ENCODE peak calls at places on chromosomes 3 and 15, in five cellular contexts. One of them, this sample, is unnamed.
A peak's percentile ranks its signal among the peaks of the same experiment; 100 is the strongest.

GRCh38 chr3:111761309-111761795 is 97.7 kb upstream of the PHLDB2 start:
- DNase-seq in HL-60: no peak
- DNase-seq in GM12865: peak; percentile 1
- DNase-seq in CD8-positive, alpha-beta T cell: no peak
- DNase-seq in A549: peak; percentile 39
- DNase-seq in this sample: peak; percentile 68

GRCh38 chr3:128504957-128505730 is 12.1 kb upstream of the GATA2 start:
- DNase-seq in HL-60: no peak
- DNase-seq in GM12865: no peak
- DNase-seq in CD8-positive, alpha-beta T cell: peak; percentile 35
- DNase-seq in A549: no peak
- DNase-seq in this sample: no peak

GRCh38 chr3:172317984-172318383 is 130.3 kb downstream of the GHSR start:
- DNase-seq in HL-60: no peak
- DNase-seq in GM12865: peak; percentile 58
- DNase-seq in CD8-positive, alpha-beta T cell: no peak
- DNase-seq in A549: peak; percentile 18
- DNase-seq in this sample: peak; percentile 81

GRCh38 chr3:17411157-17411877 is 331.1 kb downstream of the TBC1D5 start:
- DNase-seq in HL-60: no peak
- DNase-seq in GM12865: no peak
- DNase-seq in CD8-positive, alpha-beta T cell: no peak
- DNase-seq in A549: no peak
- DNase-seq in this sample: no peak

GRCh38 chr15:75453703-75454470 is 2.4 kb upstream of the SIN3A start:
- DNase-seq in HL-60: peak; percentile 99
- DNase-seq in GM12865: peak; percentile 100
- DNase-seq in CD8-positive, alpha-beta T cell: peak; percentile 96
- DNase-seq in A549: peak; percentile 100
- DNase-seq in this sample: peak; percentile 100

GRCh38 chr3:69143605-69144004 is 21.2 kb upstream of the LMOD3 start:
- DNase-seq in HL-60: no peak
- DNase-seq in GM12865: no peak
- DNase-seq in CD8-positive, alpha-beta T cell: no peak
- DNase-seq in A549: peak; percentile 31
- DNase-seq in this sample: peak; percentile 1

GRCh38 chr3:3665961-3666640 is 133.1 kb upstream of the LRRN1 start:
- DNase-seq in HL-60: no peak
- DNase-seq in GM12865: peak; percentile 48
- DNase-seq in CD8-positive, alpha-beta T cell: no peak
- DNase-seq in A549: no peak
- DNase-seq in this sample: no peak

GRCh38 chr15:48426941-48427340 is 95.7 kb downstream of the DUT start:
- DNase-seq in HL-60: no peak
- DNase-seq in GM12865: no peak
- DNase-seq in CD8-positive, alpha-beta T cell: no peak
- DNase-seq in A549: no peak
- DNase-seq in this sample: no peak

GRCh38 chr3:170309044-170309443 is 48.5 kb upstream of the SKIL start:
- DNase-seq in HL-60: no peak
- DNase-seq in GM12865: no peak
- DNase-seq in CD8-positive, alpha-beta T cell: no peak
- DNase-seq in A549: no peak
- DNase-seq in this sample: no peak

GRCh38 chr15:99096173-99096893 is 8.5 kb upstream of the SYNM start:
- DNase-seq in HL-60: no peak
- DNase-seq in GM12865: no peak
- DNase-seq in CD8-positive, alpha-beta T cell: peak; percentile 38
- DNase-seq in A549: no peak
- DNase-seq in this sample: no peak

GRCh38 chr15:93265046-93265658 is 176.1 kb upstream of the RGMA start:
- DNase-seq in HL-60: no peak
- DNase-seq in GM12865: no peak
- DNase-seq in CD8-positive, alpha-beta T cell: no peak
- DNase-seq in A549: no peak
- DNase-seq in this sample: no peak

GRCh38 chr3:52277071-52277964 is 1.1 kb downstream of the WDR82 start:
- DNase-seq in HL-60: peak; percentile 67
- DNase-seq in GM12865: peak; percentile 84
- DNase-seq in CD8-positive, alpha-beta T cell: peak; percentile 84
- DNase-seq in A549: peak; percentile 34
- DNase-seq in this sample: no peak

GRCh38 chr3:43638594-43639447 is 17.0 kb upstream of the ANO10 start:
- DNase-seq in HL-60: peak; percentile 71
- DNase-seq in GM12865: peak; percentile 45
- DNase-seq in CD8-positive, alpha-beta T cell: no peak
- DNase-seq in A549: peak; percentile 54
- DNase-seq in this sample: no peak

GRCh38 chr3:64798316-64798715 is 110.5 kb upstream of the ADAMTS9 start:
- DNase-seq in HL-60: no peak
- DNase-seq in GM12865: no peak
- DNase-seq in CD8-positive, alpha-beta T cell: no peak
- DNase-seq in A549: no peak
- DNase-seq in this sample: no peak

GRCh38 chr15:83282859-83283812 is 1.3 kb downstream of the BNC1 start:
- DNase-seq in HL-60: no peak
- DNase-seq in GM12865: no peak
- DNase-seq in CD8-positive, alpha-beta T cell: no peak
- DNase-seq in A549: no peak
- DNase-seq in this sample: no peak

GRCh38 chr15:81809543-81809942 is 236.3 kb downstream of the MEX3B start:
- DNase-seq in HL-60: peak; percentile 56
- DNase-seq in GM12865: peak; percentile 39
- DNase-seq in CD8-positive, alpha-beta T cell: no peak
- DNase-seq in A549: peak; percentile 59
- DNase-seq in this sample: no peak

GRCh38 chr3:17832021-17832420 is 89.6 kb upstream of the TBC1D5 start:
- DNase-seq in HL-60: no peak
- DNase-seq in GM12865: no peak
- DNase-seq in CD8-positive, alpha-beta T cell: no peak
- DNase-seq in A549: no peak
- DNase-seq in this sample: no peak

GRCh38 chr3:125437631-125438435 is 62.7 kb upstream of the ZNF148 start:
- DNase-seq in HL-60: peak; percentile 23
- DNase-seq in GM12865: peak; percentile 61
- DNase-seq in CD8-positive, alpha-beta T cell: peak; percentile 77
- DNase-seq in A549: peak; percentile 22
- DNase-seq in this sample: no peak

GRCh38 chr3:188824596-188824995 is 347.2 kb upstream of the TPRG1 start:
- DNase-seq in HL-60: no peak
- DNase-seq in GM12865: no peak
- DNase-seq in CD8-positive, alpha-beta T cell: no peak
- DNase-seq in A549: no peak
- DNase-seq in this sample: no peak

GRCh38 chr3:169310190-169310918 is 353.2 kb downstream of the MECOM start:
- DNase-seq in HL-60: no peak
- DNase-seq in GM12865: no peak
- DNase-seq in CD8-positive, alpha-beta T cell: no peak
- DNase-seq in A549: no peak
- DNase-seq in this sample: no peak

GRCh38 chr3:183430325-183430957 is 2.0 kb upstream of the MCF2L2 start:
- DNase-seq in HL-60: no peak
- DNase-seq in GM12865: peak; percentile 38
- DNase-seq in CD8-positive, alpha-beta T cell: no peak
- DNase-seq in A549: no peak
- DNase-seq in this sample: no peak

GRCh38 chr15:41936155-41936554 is 36.2 kb downstream of the EHD4 start:
- DNase-seq in HL-60: no peak
- DNase-seq in GM12865: no peak
- DNase-seq in CD8-positive, alpha-beta T cell: no peak
- DNase-seq in A549: no peak
- DNase-seq in this sample: no peak

GRCh38 chr15:33641069-33641468 is 327.2 kb upstream of the CHRM5 start:
- DNase-seq in HL-60: no peak
- DNase-seq in GM12865: no peak
- DNase-seq in CD8-positive, alpha-beta T cell: no peak
- DNase-seq in A549: no peak
- DNase-seq in this sample: no peak

GRCh38 chr15:33639051-33639450 is 328.3 kb downstream of the RYR3 start:
- DNase-seq in HL-60: no peak
- DNase-seq in GM12865: no peak
- DNase-seq in CD8-positive, alpha-beta T cell: no peak
- DNase-seq in A549: no peak
- DNase-seq in this sample: no peak

GRCh38 chr15:33638439-33638838 is 327.7 kb downstream of the RYR3 start:
- DNase-seq in HL-60: no peak
- DNase-seq in GM12865: no peak
- DNase-seq in CD8-positive, alpha-beta T cell: no peak
- DNase-seq in A549: no peak
- DNase-seq in this sample: no peak

GRCh38 chr15:33636234-33636633 is 325.5 kb downstream of the RYR3 start:
- DNase-seq in HL-60: no peak
- DNase-seq in GM12865: no peak
- DNase-seq in CD8-positive, alpha-beta T cell: no peak
- DNase-seq in A549: no peak
- DNase-seq in this sample: no peak

GRCh38 chr15:33639968-33640367 is 328.3 kb upstream of the CHRM5 start:
- DNase-seq in HL-60: no peak
- DNase-seq in GM12865: no peak
- DNase-seq in CD8-positive, alpha-beta T cell: no peak
- DNase-seq in A549: no peak
- DNase-seq in this sample: no peak
- TF ChIP-seq CTCF in HL-60: no peak
- TF ChIP-seq CTCF in GM12865: no peak
- TF ChIP-seq CTCF in CD8-positive, alpha-beta T cell: no peak
- TF ChIP-seq CTCF in A549: no peak
- TF ChIP-seq CTCF in this sample: no peak

GRCh38 chr15:62850791-62851291 is 191.7 kb upstream of the TPM1 start:
- DNase-seq in HL-60: no peak
- DNase-seq in GM12865: no peak
- DNase-seq in CD8-positive, alpha-beta T cell: no peak
- DNase-seq in A549: peak; percentile 91
- DNase-seq in this sample: peak; percentile 47
- TF ChIP-seq CTCF in HL-60: no peak
- TF ChIP-seq CTCF in GM12865: no peak
- TF ChIP-seq CTCF in CD8-positive, alpha-beta T cell: no peak
- TF ChIP-seq CTCF in A549: no peak
- TF ChIP-seq CTCF in this sample: no peak

GRCh38 chr3:152313430-152313829 is 44.7 kb downstream of the MBNL1 start:
- DNase-seq in HL-60: no peak
- DNase-seq in GM12865: no peak
- DNase-seq in CD8-positive, alpha-beta T cell: no peak
- DNase-seq in A549: no peak
- DNase-seq in this sample: no peak
- TF ChIP-seq CTCF in HL-60: no peak
- TF ChIP-seq CTCF in GM12865: no peak
- TF ChIP-seq CTCF in CD8-positive, alpha-beta T cell: no peak
- TF ChIP-seq CTCF in A549: no peak
- TF ChIP-seq CTCF in this sample: no peak

GRCh38 chr3:143972495-143973351 is 1.1 kb downstream of the DIPK2A start:
- DNase-seq in HL-60: peak; percentile 90
- DNase-seq in GM12865: peak; percentile 93
- DNase-seq in CD8-positive, alpha-beta T cell: peak; percentile 76
- DNase-seq in A549: peak; percentile 81
- DNase-seq in this sample: peak; percentile 67
- TF ChIP-seq CTCF in HL-60: no peak
- TF ChIP-seq CTCF in GM12865: peak; percentile 57
- TF ChIP-seq CTCF in CD8-positive, alpha-beta T cell: peak; percentile 51
- TF ChIP-seq CTCF in A549: peak; percentile 41
- TF ChIP-seq CTCF in this sample: peak; percentile 59

GRCh38 chr15:52559583-52559982 is 9.2 kb downstream of the ARPP19 start:
- DNase-seq in HL-60: no peak
- DNase-seq in GM12865: peak; percentile 57
- DNase-seq in CD8-positive, alpha-beta T cell: no peak
- DNase-seq in A549: no peak
- DNase-seq in this sample: no peak
- TF ChIP-seq CTCF in HL-60: no peak
- TF ChIP-seq CTCF in GM12865: no peak
- TF ChIP-seq CTCF in CD8-positive, alpha-beta T cell: no peak
- TF ChIP-seq CTCF in A549: no peak
- TF ChIP-seq CTCF in this sample: no peak

GRCh38 chr15:78302579-78302978 is 3.2 kb upstream of the SKIC8 start:
- DNase-seq in HL-60: no peak
- DNase-seq in GM12865: peak; percentile 51
- DNase-seq in CD8-positive, alpha-beta T cell: no peak
- DNase-seq in A549: no peak
- DNase-seq in this sample: peak; percentile 93

GRCh38 chr15:78301326-78301725 is 1.9 kb upstream of the SKIC8 start:
- DNase-seq in HL-60: no peak
- DNase-seq in GM12865: peak; percentile 64
- DNase-seq in CD8-positive, alpha-beta T cell: no peak
- DNase-seq in A549: no peak
- DNase-seq in this sample: no peak

GRCh38 chr15:78301813-78302212 is 2.4 kb upstream of the SKIC8 start:
- DNase-seq in HL-60: peak; percentile 78
- DNase-seq in GM12865: no peak
- DNase-seq in CD8-positive, alpha-beta T cell: no peak
- DNase-seq in A549: no peak
- DNase-seq in this sample: no peak

GRCh38 chr15:78299302-78300102 is at the start of gene SKIC8:
- DNase-seq in HL-60: peak; percentile 95
- DNase-seq in GM12865: peak; percentile 94
- DNase-seq in CD8-positive, alpha-beta T cell: peak; percentile 94
- DNase-seq in A549: peak; percentile 95
- DNase-seq in this sample: peak; percentile 49

DNA sequence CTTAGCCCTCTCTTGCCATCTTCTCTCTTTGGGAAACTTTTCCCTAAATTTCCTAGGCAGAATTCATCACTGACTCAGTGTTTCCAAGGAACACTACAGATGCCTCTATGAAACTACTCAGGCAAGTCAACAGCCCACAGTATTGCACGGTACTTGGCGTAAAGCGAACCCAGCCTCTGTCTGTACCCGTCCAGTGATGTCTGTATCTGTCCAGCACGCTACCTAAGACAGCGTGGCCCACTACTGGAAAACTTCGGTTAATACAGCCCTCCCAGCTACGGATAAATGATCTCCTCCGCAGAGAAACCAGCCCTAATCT is 467 bp downstream of the SKIC8 start:
- DNase-seq in HL-60: peak; percentile 33
- DNase-seq in GM12865: peak; percentile 24
- DNase-seq in CD8-positive, alpha-beta T cell: no peak
- DNase-seq in A549: no peak
- DNase-seq in this sample: no peak
- TF ChIP-seq CTCF in HL-60: no peak
- TF ChIP-seq CTCF in GM12865: no peak
- TF ChIP-seq CTCF in CD8-positive, alpha-beta T cell: no peak
- TF ChIP-seq CTCF in A549: no peak
- TF ChIP-seq CTCF in this sample: no peak

This sample was measured in AG09309.